ENCODE peak calls at places on chromosome 19, in four cellular contexts. Q, V, K and J are unnamed samples.

GRCh38 chr19:14475251-14476073 is at the start of gene PTGER1:
- DNase-seq in K (peak; percentile 37), Q (no peak), V (no peak), J (peak; percentile 34)

GRCh38 chr19:55212447-55212846 is 3.1 kb upstream of the PTPRH start:
- DNase-seq in Q (no peak), K (peak; percentile 47), V (no peak), J (no peak)

GRCh38 chr19:40348961-40349507 is 539 bp downstream of the PLD3 start:
- DNase-seq in Q (no peak), K (peak; percentile 18), V (no peak), J (peak; percentile 48)

GRCh38 chr19:30669329-30670010 is 297.3 kb downstream of the ZNF536 start:
- DNase-seq in K (peak; percentile 43), Q (peak; percentile 14), V (peak; percentile 90), J (peak; percentile 76)

GRCh38 chr19:41745761-41746160 is 9.6 kb upstream of the CEACAM6 start:
- DNase-seq in K (no peak), Q (no peak), V (no peak), J (no peak)

GRCh38 chr19:42216653-42217521 is 590 bp downstream of the DEDD2 start:
- DNase-seq in K (peak; percentile 34), Q (no peak), V (peak; percentile 75), J (peak; percentile 74)

GRCh38 chr19:5935473-5936307 is 21.6 kb downstream of the CAPS start:
- DNase-seq in V (peak; percentile 71), Q (no peak), K (no peak), J (no peak)

GRCh38 chr19:56811480-56811879 is 29.0 kb downstream of the PEG3 start:
- DNase-seq in Q (no peak), V (no peak), K (no peak), J (no peak)

GRCh38 chr19:37506387-37507166 is at the start of gene ZNF793:
- DNase-seq in K (peak; percentile 82), V (peak; percentile 93), Q (no peak), J (peak; percentile 90)

GRCh38 chr19:29001006-29001921 is 211.7 kb downstream of the UQCRFS1 start:
- DNase-seq in V (no peak), Q (no peak), K (no peak), J (peak; percentile 9)

GRCh38 chr19:18274303-18274775 is at the start of gene IQCN:
- DNase-seq in V (peak; percentile 76), K (peak; percentile 44), Q (no peak), J (peak; percentile 28)

GRCh38 chr19:435707-436412 is 25.0 kb downstream of the SHC2 start:
- DNase-seq in Q (no peak), K (no peak), V (peak; percentile 46), J (no peak)

GRCh38 chr19:50377051-50377441 is 789 bp downstream of the NR1H2 start:
- DNase-seq in K (peak; percentile 58), V (peak; percentile 72), Q (no peak), J (peak; percentile 21)

GRCh38 chr19:48770223-48770622 is 14.9 kb downstream of the FGF21 start:
- DNase-seq in K (no peak), V (no peak), Q (no peak), J (no peak)

GRCh38 chr19:30073152-30074000 is 131.3 kb downstream of the URI1 start:
- DNase-seq in Q (no peak), K (no peak), V (no peak), J (no peak)

GRCh38 chr19:49689133-49690072 is at the start of gene ADM5:
- DNase-seq in V (peak; percentile 83), K (peak; percentile 31), Q (no peak), J (peak; percentile 34)

GRCh38 chr19:41416194-41416674 is 10.9 kb downstream of the B3GNT8 start:
- DNase-seq in K (no peak), Q (no peak), V (no peak), J (no peak)

GRCh38 chr19:4358709-4359626 is 15.6 kb downstream of the MPND start:
- DNase-seq in V (no peak), Q (no peak), K (no peak), J (no peak)

GRCh38 chr19:30092721-30093569 is 150.9 kb downstream of the URI1 start:
- DNase-seq in V (no peak), Q (no peak), K (no peak), J (no peak)

GRCh38 chr19:2483484-2484151 is 7.7 kb downstream of the GADD45B start:
- DNase-seq in K (no peak), Q (no peak), V (no peak), J (no peak)

GRCh38 chr19:50719566-50719965 is at the start of gene SHANK1:
- DNase-seq in K (no peak), Q (no peak), V (no peak), J (peak; percentile 55)

GRCh38 chr19:35468637-35469036 is 20.6 kb downstream of the FFAR2 start:
- DNase-seq in Q (peak; percentile 69), V (peak; percentile 65), K (peak; percentile 71), J (peak; percentile 64)

GRCh38 chr19:42249149-42249750 is 5.7 kb downstream of the ERF start:
- DNase-seq in K (no peak), V (no peak), Q (no peak), J (no peak)